ENCODE peak calls at places on chromosomes 4 and X, in nine cellular contexts. One of them, this sample, is unnamed.

GRCh38 chrX:68746988-68747387 is 81.8 kb upstream of the EFNB1 start:
- DNase-seq in GM03348: no peak
- DNase-seq in T-helper 1 cell: no peak
- DNase-seq in aorta: no peak
- DNase-seq in B cell: no peak
- DNase-seq in right cardiac atrium: no peak
- DNase-seq in HT-29: no peak
- DNase-seq in NCI-H345: no peak
- DNase-seq in cardiac fibroblast: no peak
- DNase-seq in this sample: no peak

GRCh38 chr4:186949847-186950246 is 226.2 kb upstream of the FAT1 start:
- DNase-seq in right cardiac atrium: no peak
- DNase-seq in GM03348: no peak
- DNase-seq in cardiac fibroblast: no peak
- DNase-seq in T-helper 1 cell: no peak
- DNase-seq in NCI-H345: no peak
- DNase-seq in HT-29: no peak
- DNase-seq in B cell: no peak
- DNase-seq in aorta: no peak
- DNase-seq in this sample: no peak

GRCh38 chrX:153357877-153358276 is 23.9 kb downstream of the ZNF275 start:
- DNase-seq in T-helper 1 cell: no peak
- DNase-seq in GM03348: no peak
- DNase-seq in right cardiac atrium: no peak
- DNase-seq in B cell: no peak
- DNase-seq in HT-29: no peak
- DNase-seq in aorta: no peak
- DNase-seq in NCI-H345: no peak
- DNase-seq in cardiac fibroblast: no peak
- DNase-seq in this sample: no peak

GRCh38 chrX:121103381-121103780 is 56.0 kb downstream of the GLUD2 start:
- DNase-seq in NCI-H345: no peak
- DNase-seq in HT-29: no peak
- DNase-seq in GM03348: no peak
- DNase-seq in aorta: no peak
- DNase-seq in right cardiac atrium: no peak
- DNase-seq in B cell: no peak
- DNase-seq in cardiac fibroblast: peak
- DNase-seq in T-helper 1 cell: no peak
- DNase-seq in this sample: no peak

GRCh38 chrX:720858-721257 is 90.3 kb downstream of the SHOX start:
- DNase-seq in B cell: no peak
- DNase-seq in HT-29: no peak
- DNase-seq in cardiac fibroblast: no peak
- DNase-seq in right cardiac atrium: no peak
- DNase-seq in GM03348: no peak
- DNase-seq in aorta: no peak
- DNase-seq in T-helper 1 cell: no peak
- DNase-seq in NCI-H345: no peak
- DNase-seq in this sample: no peak

GRCh38 chr4:102759835-102760644 is 728 bp downstream of the MANBA start:
- DNase-seq in HT-29: peak
- DNase-seq in NCI-H345: peak
- DNase-seq in aorta: no peak
- DNase-seq in cardiac fibroblast: peak
- DNase-seq in GM03348: peak
- DNase-seq in right cardiac atrium: no peak
- DNase-seq in T-helper 1 cell: peak
- DNase-seq in B cell: peak
- DNase-seq in this sample: no peak

GRCh38 chrX:125103693-125104092 is 216.0 kb upstream of the TEX13C start:
- DNase-seq in right cardiac atrium: no peak
- DNase-seq in HT-29: no peak
- DNase-seq in cardiac fibroblast: no peak
- DNase-seq in B cell: no peak
- DNase-seq in NCI-H345: no peak
- DNase-seq in T-helper 1 cell: no peak
- DNase-seq in aorta: no peak
- DNase-seq in GM03348: no peak
- DNase-seq in this sample: no peak

GRCh38 chr4:138828926-138829325 is 186.7 kb upstream of the NOCT start:
- DNase-seq in NCI-H345: no peak
- DNase-seq in right cardiac atrium: peak
- DNase-seq in T-helper 1 cell: no peak
- DNase-seq in aorta: no peak
- DNase-seq in cardiac fibroblast: no peak
- DNase-seq in B cell: no peak
- DNase-seq in GM03348: no peak
- DNase-seq in HT-29: no peak
- DNase-seq in this sample: no peak

GRCh38 chr4:2867758-2868491 is 24.3 kb downstream of the ADD1 start:
- DNase-seq in aorta: no peak
- DNase-seq in right cardiac atrium: peak
- DNase-seq in NCI-H345: no peak
- DNase-seq in T-helper 1 cell: no peak
- DNase-seq in cardiac fibroblast: peak
- DNase-seq in GM03348: peak
- DNase-seq in B cell: no peak
- DNase-seq in HT-29: no peak
- DNase-seq in this sample: no peak

GRCh38 chr4:140609548-140610425 is 41.0 kb upstream of the UCP1 start:
- DNase-seq in T-helper 1 cell: peak
- DNase-seq in NCI-H345: peak
- DNase-seq in right cardiac atrium: peak
- DNase-seq in B cell: no peak
- DNase-seq in aorta: no peak
- DNase-seq in HT-29: peak
- DNase-seq in cardiac fibroblast: peak
- DNase-seq in GM03348: peak
- DNase-seq in this sample: no peak

GRCh38 chrX:154516655-154517100 is 646 bp upstream of the FAM3A start:
- DNase-seq in T-helper 1 cell: no peak
- DNase-seq in aorta: no peak
- DNase-seq in GM03348: peak
- DNase-seq in cardiac fibroblast: peak
- DNase-seq in NCI-H345: no peak
- DNase-seq in HT-29: peak
- DNase-seq in B cell: no peak
- DNase-seq in right cardiac atrium: no peak
- DNase-seq in this sample: no peak

GRCh38 chr4:24473309-24473721 is 111.0 kb downstream of the DHX15 start:
- DNase-seq in B cell: no peak
- DNase-seq in GM03348: peak
- DNase-seq in NCI-H345: peak
- DNase-seq in right cardiac atrium: peak
- DNase-seq in cardiac fibroblast: peak
- DNase-seq in T-helper 1 cell: no peak
- DNase-seq in HT-29: peak
- DNase-seq in aorta: peak
- DNase-seq in this sample: no peak

GRCh38 chr4:187739771-187740170 is 255.8 kb upstream of the ZFP42 start:
- DNase-seq in cardiac fibroblast: no peak
- DNase-seq in aorta: no peak
- DNase-seq in HT-29: no peak
- DNase-seq in right cardiac atrium: no peak
- DNase-seq in NCI-H345: no peak
- DNase-seq in B cell: no peak
- DNase-seq in GM03348: no peak
- DNase-seq in T-helper 1 cell: no peak
- DNase-seq in this sample: no peak

GRCh38 chr4:86359944-86360478 is at the start of gene MAPK10:
- DNase-seq in HT-29: no peak
- DNase-seq in aorta: no peak
- DNase-seq in cardiac fibroblast: peak
- DNase-seq in GM03348: peak
- DNase-seq in B cell: peak
- DNase-seq in right cardiac atrium: peak
- DNase-seq in T-helper 1 cell: peak
- DNase-seq in NCI-H345: peak
- DNase-seq in this sample: peak

GRCh38 chr4:171022698-171023378 is 790.4 kb upstream of the GALNTL6 start:
- DNase-seq in aorta: no peak
- DNase-seq in HT-29: no peak
- DNase-seq in right cardiac atrium: no peak
- DNase-seq in GM03348: no peak
- DNase-seq in NCI-H345: no peak
- DNase-seq in cardiac fibroblast: no peak
- DNase-seq in B cell: no peak
- DNase-seq in T-helper 1 cell: no peak
- DNase-seq in this sample: no peak

GRCh38 chrX:129679856-129680255 is 25.1 kb upstream of the APLN start:
- DNase-seq in NCI-H345: peak
- DNase-seq in T-helper 1 cell: no peak
- DNase-seq in GM03348: no peak
- DNase-seq in B cell: no peak
- DNase-seq in right cardiac atrium: no peak
- DNase-seq in aorta: no peak
- DNase-seq in HT-29: peak
- DNase-seq in cardiac fibroblast: peak
- DNase-seq in this sample: no peak

GRCh38 chr4:152926959-152927358 is 9.2 kb upstream of the FHDC1 start:
- DNase-seq in B cell: no peak
- DNase-seq in T-helper 1 cell: no peak
- DNase-seq in HT-29: no peak
- DNase-seq in NCI-H345: no peak
- DNase-seq in GM03348: no peak
- DNase-seq in cardiac fibroblast: no peak
- DNase-seq in aorta: no peak
- DNase-seq in right cardiac atrium: no peak
- DNase-seq in this sample: no peak

GRCh38 chr4:150418757-150419410 is 163.1 kb upstream of the MAB21L2 start:
- DNase-seq in T-helper 1 cell: no peak
- DNase-seq in GM03348: no peak
- DNase-seq in NCI-H345: no peak
- DNase-seq in cardiac fibroblast: no peak
- DNase-seq in B cell: no peak
- DNase-seq in HT-29: no peak
- DNase-seq in right cardiac atrium: no peak
- DNase-seq in aorta: no peak
- DNase-seq in this sample: no peak

GRCh38 chr4:112284662-112285411 is 867 bp downstream of the TIFA start:
- DNase-seq in GM03348: peak
- DNase-seq in B cell: no peak
- DNase-seq in right cardiac atrium: peak
- DNase-seq in NCI-H345: no peak
- DNase-seq in HT-29: peak
- DNase-seq in cardiac fibroblast: peak
- DNase-seq in aorta: no peak
- DNase-seq in T-helper 1 cell: peak
- DNase-seq in this sample: peak